ENCODE peak calls at places on chromosome 11, in ten cellular contexts. One of them, this sample, is unnamed.

GRCh38 chr11:131748146-131749050 is 378.0 kb downstream of the NTM start:
- DNase-seq in uterus: peak; percentile 19
- DNase-seq in prostate gland: no peak
- DNase-seq in K562: peak; percentile 46
- DNase-seq in IMR-90: peak; percentile 79
- DNase-seq in vagina: peak; percentile 65
- DNase-seq in HCT116: no peak
- DNase-seq in sigmoid colon: peak; percentile 72
- DNase-seq in body of pancreas: peak; percentile 70
- DNase-seq in stomach: peak; percentile 48
- DNase-seq in this sample: no peak

GRCh38 chr11:35845860-35846259 is 98.0 kb upstream of the LDLRAD3 start:
- DNase-seq in uterus: no peak
- DNase-seq in prostate gland: no peak
- DNase-seq in K562: no peak
- DNase-seq in IMR-90: no peak
- DNase-seq in vagina: no peak
- DNase-seq in HCT116: no peak
- DNase-seq in sigmoid colon: no peak
- DNase-seq in body of pancreas: no peak
- DNase-seq in stomach: no peak
- DNase-seq in this sample: no peak

GRCh38 chr11:104380358-104380757 is 216.4 kb upstream of the PDGFD start:
- DNase-seq in uterus: no peak
- DNase-seq in prostate gland: no peak
- DNase-seq in K562: no peak
- DNase-seq in IMR-90: no peak
- DNase-seq in vagina: no peak
- DNase-seq in HCT116: no peak
- DNase-seq in sigmoid colon: no peak
- DNase-seq in body of pancreas: no peak
- DNase-seq in stomach: no peak
- DNase-seq in this sample: no peak

GRCh38 chr11:122808494-122808893 is 29.8 kb upstream of the CRTAM start:
- DNase-seq in uterus: no peak
- DNase-seq in prostate gland: no peak
- DNase-seq in K562: no peak
- DNase-seq in IMR-90: peak; percentile 73
- DNase-seq in vagina: no peak
- DNase-seq in HCT116: no peak
- DNase-seq in sigmoid colon: no peak
- DNase-seq in body of pancreas: no peak
- DNase-seq in stomach: no peak
- DNase-seq in this sample: no peak

GRCh38 chr11:60251485-60252207 is 8.7 kb upstream of the MS4A4E start:
- DNase-seq in uterus: no peak
- DNase-seq in prostate gland: no peak
- DNase-seq in K562: peak; percentile 76
- DNase-seq in IMR-90: no peak
- DNase-seq in vagina: no peak
- DNase-seq in HCT116: peak; percentile 24
- DNase-seq in sigmoid colon: no peak
- DNase-seq in body of pancreas: peak; percentile 21
- DNase-seq in stomach: no peak
- DNase-seq in this sample: no peak

GRCh38 chr11:70494559-70495350 is 96.4 kb downstream of the CTTN start:
- DNase-seq in uterus: no peak
- DNase-seq in prostate gland: no peak
- DNase-seq in K562: no peak
- DNase-seq in IMR-90: no peak
- DNase-seq in vagina: no peak
- DNase-seq in HCT116: no peak
- DNase-seq in sigmoid colon: peak; percentile 40
- DNase-seq in body of pancreas: no peak
- DNase-seq in stomach: no peak
- DNase-seq in this sample: no peak

GRCh38 chr11:46112961-46113617 is 8.2 kb downstream of the PHF21A start:
- DNase-seq in uterus: no peak
- DNase-seq in prostate gland: peak; percentile 49
- DNase-seq in K562: peak; percentile 88
- DNase-seq in IMR-90: peak; percentile 68
- DNase-seq in vagina: no peak
- DNase-seq in HCT116: peak; percentile 67
- DNase-seq in sigmoid colon: no peak
- DNase-seq in body of pancreas: peak; percentile 46
- DNase-seq in stomach: no peak
- DNase-seq in this sample: no peak

GRCh38 chr11:126716456-126717083 is 284.0 kb downstream of the KIRREL3 start:
- DNase-seq in uterus: no peak
- DNase-seq in prostate gland: peak; percentile 23
- DNase-seq in K562: peak; percentile 56
- DNase-seq in IMR-90: peak; percentile 43
- DNase-seq in vagina: no peak
- DNase-seq in HCT116: peak; percentile 26
- DNase-seq in sigmoid colon: no peak
- DNase-seq in body of pancreas: peak; percentile 72
- DNase-seq in stomach: peak; percentile 67
- DNase-seq in this sample: no peak

GRCh38 chr11:106986261-106986660 is 32.0 kb downstream of the GUCY1A2 start:
- DNase-seq in uterus: peak; percentile 44
- DNase-seq in prostate gland: no peak
- DNase-seq in K562: no peak
- DNase-seq in IMR-90: peak; percentile 2
- DNase-seq in vagina: no peak
- DNase-seq in HCT116: no peak
- DNase-seq in sigmoid colon: no peak
- DNase-seq in body of pancreas: no peak
- DNase-seq in stomach: no peak
- DNase-seq in this sample: no peak
- TF ChIP-seq POLR2A in uterus: no peak
- TF ChIP-seq POLR2A in prostate gland: no peak
- TF ChIP-seq POLR2A in K562: no peak
- TF ChIP-seq POLR2A in IMR-90: no peak
- TF ChIP-seq POLR2A in vagina: no peak
- TF ChIP-seq POLR2A in HCT116: no peak
- TF ChIP-seq POLR2A in sigmoid colon: no peak
- TF ChIP-seq POLR2A in body of pancreas: no peak
- TF ChIP-seq POLR2A in stomach: no peak
- TF ChIP-seq POLR2A in this sample: no peak

DNA sequence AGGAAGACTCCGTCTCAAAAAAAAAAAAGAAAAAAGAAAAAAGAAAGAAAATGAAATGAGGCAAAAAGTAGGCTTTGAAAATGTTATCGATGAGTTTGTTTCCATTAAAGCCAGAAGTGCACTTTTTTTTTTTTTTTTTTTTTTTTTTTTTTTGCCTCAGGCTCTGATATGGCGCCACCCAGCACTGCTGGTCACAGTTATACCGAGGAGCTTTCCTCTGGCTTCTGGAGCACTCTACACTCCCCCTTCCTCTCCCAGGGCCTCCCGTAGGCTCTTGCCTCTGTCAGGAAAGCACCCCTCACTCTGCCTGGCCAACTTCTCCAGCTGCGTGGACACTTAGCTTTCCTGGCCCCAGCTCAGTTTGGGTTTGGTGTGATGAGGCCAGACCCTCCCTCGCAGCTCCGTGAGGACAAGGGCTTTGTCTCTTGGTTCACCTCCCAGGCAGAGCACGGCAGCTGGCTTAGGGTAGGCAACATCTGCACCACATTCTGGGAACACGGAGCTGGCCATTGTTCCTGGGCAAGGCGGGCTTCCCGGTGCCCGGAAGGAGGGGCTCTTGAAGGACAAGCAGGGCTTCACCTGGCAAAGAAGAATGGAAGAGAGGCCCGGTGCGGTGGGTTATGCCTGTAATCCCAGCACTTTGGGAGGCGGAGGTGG is 16.9 kb downstream of the FADS2 start:
- DNase-seq in uterus: no peak
- DNase-seq in prostate gland: no peak
- DNase-seq in K562: no peak
- DNase-seq in IMR-90: no peak
- DNase-seq in vagina: no peak
- DNase-seq in HCT116: no peak
- DNase-seq in sigmoid colon: no peak
- DNase-seq in body of pancreas: no peak
- DNase-seq in stomach: no peak
- DNase-seq in this sample: no peak
- H3K4me1 ChIP-seq in uterus: no peaks in the 10 kb centered on the region
- H3K4me1 ChIP-seq in prostate gland: no peaks in the 10 kb centered on the region
- H3K4me1 ChIP-seq in K562: peaks cover 30% of the 10 kb centered on the region
- H3K4me1 ChIP-seq in IMR-90: no peaks in the 10 kb centered on the region
- H3K4me1 ChIP-seq in vagina: no peaks in the 10 kb centered on the region
- H3K4me1 ChIP-seq in HCT116: no peaks in the 10 kb centered on the region
- H3K4me1 ChIP-seq in sigmoid colon: no peaks in the 10 kb centered on the region
- H3K4me1 ChIP-seq in body of pancreas: no peaks in the 10 kb centered on the region
- H3K4me1 ChIP-seq in stomach: no peaks in the 10 kb centered on the region
- H3K4me1 ChIP-seq in this sample: peaks cover 3% of the 10 kb centered on the region

GRCh38 chr11:27187075-27187847 is 146.6 kb downstream of the BBOX1 start:
- DNase-seq in uterus: no peak
- DNase-seq in prostate gland: no peak
- DNase-seq in K562: no peak
- DNase-seq in IMR-90: no peak
- DNase-seq in vagina: no peak
- DNase-seq in HCT116: no peak
- DNase-seq in sigmoid colon: no peak
- DNase-seq in body of pancreas: peak; percentile 7
- DNase-seq in stomach: no peak
- DNase-seq in this sample: no peak
- H3K27ac ChIP-seq in uterus: no peak overlapping the region
- H3K27ac ChIP-seq in prostate gland: no peak overlapping the region
- H3K27ac ChIP-seq in K562: no peak overlapping the region
- H3K27ac ChIP-seq in IMR-90: no peak overlapping the region
- H3K27ac ChIP-seq in vagina: no peak overlapping the region
- H3K27ac ChIP-seq in HCT116: no peak overlapping the region
- H3K27ac ChIP-seq in sigmoid colon: no peak overlapping the region
- H3K27ac ChIP-seq in body of pancreas: peak overlapping the region; percentile 47
- H3K27ac ChIP-seq in stomach: no peak overlapping the region
- H3K27ac ChIP-seq in this sample: no peak overlapping the region

GRCh38 chr11:62892077-62892922 is 11.6 kb downstream of the SLC3A2 start:
- DNase-seq in uterus: no peak
- DNase-seq in prostate gland: no peak
- DNase-seq in K562: peak; percentile 46
- DNase-seq in IMR-90: no peak
- DNase-seq in vagina: no peak
- DNase-seq in HCT116: no peak
- DNase-seq in sigmoid colon: no peak
- DNase-seq in body of pancreas: no peak
- DNase-seq in stomach: no peak
- DNase-seq in this sample: no peak

GRCh38 chr11:62885137-62885536 is 4.4 kb downstream of the SLC3A2 start:
- DNase-seq in uterus: no peak
- DNase-seq in prostate gland: no peak
- DNase-seq in K562: no peak
- DNase-seq in IMR-90: no peak
- DNase-seq in vagina: no peak
- DNase-seq in HCT116: no peak
- DNase-seq in sigmoid colon: no peak
- DNase-seq in body of pancreas: no peak
- DNase-seq in stomach: no peak
- DNase-seq in this sample: no peak

GRCh38 chr11:62889484-62890437 is 9.1 kb downstream of the SLC3A2 start:
- DNase-seq in uterus: peak; percentile 60
- DNase-seq in prostate gland: no peak
- DNase-seq in K562: peak; percentile 90
- DNase-seq in IMR-90: peak; percentile 23
- DNase-seq in vagina: no peak
- DNase-seq in HCT116: no peak
- DNase-seq in sigmoid colon: no peak
- DNase-seq in body of pancreas: no peak
- DNase-seq in stomach: no peak
- DNase-seq in this sample: no peak

GRCh38 chr11:62889126-62889483 is 8.4 kb downstream of the SLC3A2 start:
- DNase-seq in uterus: no peak
- DNase-seq in prostate gland: no peak
- DNase-seq in K562: no peak
- DNase-seq in IMR-90: no peak
- DNase-seq in vagina: no peak
- DNase-seq in HCT116: no peak
- DNase-seq in sigmoid colon: no peak
- DNase-seq in body of pancreas: no peak
- DNase-seq in stomach: no peak
- DNase-seq in this sample: no peak

GRCh38 chr11:62888406-62888805 is 7.7 kb downstream of the SLC3A2 start:
- DNase-seq in uterus: no peak
- DNase-seq in prostate gland: no peak
- DNase-seq in K562: no peak
- DNase-seq in IMR-90: no peak
- DNase-seq in vagina: no peak
- DNase-seq in HCT116: no peak
- DNase-seq in sigmoid colon: no peak
- DNase-seq in body of pancreas: no peak
- DNase-seq in stomach: no peak
- DNase-seq in this sample: no peak
- TF ChIP-seq POLR2A in uterus: no peak
- TF ChIP-seq POLR2A in prostate gland: no peak
- TF ChIP-seq POLR2A in K562: no peak
- TF ChIP-seq POLR2A in IMR-90: no peak
- TF ChIP-seq POLR2A in vagina: no peak
- TF ChIP-seq POLR2A in HCT116: no peak
- TF ChIP-seq POLR2A in sigmoid colon: no peak
- TF ChIP-seq POLR2A in body of pancreas: no peak
- TF ChIP-seq POLR2A in stomach: no peak
- TF ChIP-seq POLR2A in this sample: no peak

GRCh38 chr11:2298795-2299747 is 2.6 kb downstream of the C11orf21 start:
- DNase-seq in uterus: no peak
- DNase-seq in prostate gland: peak; percentile 58
- DNase-seq in K562: peak; percentile 65
- DNase-seq in IMR-90: no peak
- DNase-seq in vagina: peak; percentile 70
- DNase-seq in HCT116: no peak
- DNase-seq in sigmoid colon: no peak
- DNase-seq in body of pancreas: peak; percentile 50
- DNase-seq in stomach: peak; percentile 48
- DNase-seq in this sample: peak; percentile 78
- H3K4me1 ChIP-seq in uterus: no peaks in the 10 kb centered on the region
- H3K4me1 ChIP-seq in prostate gland: no peaks in the 10 kb centered on the region
- H3K4me1 ChIP-seq in K562: peaks cover 37% of the 10 kb centered on the region
- H3K4me1 ChIP-seq in IMR-90: no peaks in the 10 kb centered on the region
- H3K4me1 ChIP-seq in vagina: peaks cover 15% of the 10 kb centered on the region
- H3K4me1 ChIP-seq in HCT116: no peaks in the 10 kb centered on the region
- H3K4me1 ChIP-seq in sigmoid colon: no peaks in the 10 kb centered on the region
- H3K4me1 ChIP-seq in body of pancreas: peaks cover 15% of the 10 kb centered on the region
- H3K4me1 ChIP-seq in stomach: peaks cover 31% of the 10 kb centered on the region
- H3K4me1 ChIP-seq in this sample: peaks cover 14% of the 10 kb centered on the region

GRCh38 chr11:16030664-16031063 is 325.7 kb downstream of the SOX6 start:
- DNase-seq in uterus: no peak
- DNase-seq in prostate gland: no peak
- DNase-seq in K562: peak; percentile 29
- DNase-seq in IMR-90: peak; percentile 12
- DNase-seq in vagina: no peak
- DNase-seq in HCT116: no peak
- DNase-seq in sigmoid colon: no peak
- DNase-seq in body of pancreas: no peak
- DNase-seq in stomach: no peak
- DNase-seq in this sample: no peak
- H3K27ac ChIP-seq in uterus: no peak overlapping the region
- H3K27ac ChIP-seq in prostate gland: no peak overlapping the region
- H3K27ac ChIP-seq in K562: no peak overlapping the region
- H3K27ac ChIP-seq in IMR-90: no peak overlapping the region
- H3K27ac ChIP-seq in vagina: no peak overlapping the region
- H3K27ac ChIP-seq in HCT116: no peak overlapping the region
- H3K27ac ChIP-seq in sigmoid colon: no peak overlapping the region
- H3K27ac ChIP-seq in body of pancreas: no peak overlapping the region
- H3K27ac ChIP-seq in stomach: no peak overlapping the region
- H3K27ac ChIP-seq in this sample: no peak overlapping the region

GRCh38 chr11:66510271-66510989 is at the start of gene BBS1:
- DNase-seq in uterus: peak; percentile 83
- DNase-seq in prostate gland: peak; percentile 70
- DNase-seq in K562: peak; percentile 88
- DNase-seq in IMR-90: peak; percentile 68
- DNase-seq in vagina: no peak
- DNase-seq in HCT116: peak; percentile 52
- DNase-seq in sigmoid colon: peak; percentile 93
- DNase-seq in body of pancreas: peak; percentile 92
- DNase-seq in stomach: peak; percentile 90
- DNase-seq in this sample: peak; percentile 95
- TF ChIP-seq POLR2A in uterus: peak; percentile 42
- TF ChIP-seq POLR2A in prostate gland: peak; percentile 30
- TF ChIP-seq POLR2A in K562: peak; percentile 78
- TF ChIP-seq POLR2A in IMR-90: no peak
- TF ChIP-seq POLR2A in vagina: peak; percentile 23
- TF ChIP-seq POLR2A in HCT116: peak; percentile 65
- TF ChIP-seq POLR2A in sigmoid colon: peak; percentile 65
- TF ChIP-seq POLR2A in body of pancreas: no peak
- TF ChIP-seq POLR2A in stomach: no peak
- TF ChIP-seq POLR2A in this sample: no peak